ENCODE peak calls at places on chromosomes 5 and 9, in five cellular contexts. One of them, this sample, is unnamed.

GRCh38 chr5:6448622-6449464 is at the start of gene UBE2QL1:
- DNase-seq in adrenal gland: no peak
- DNase-seq in right atrium auricular region: no peak
- DNase-seq in heart left ventricle: no peak
- DNase-seq in colonic mucosa: no peak
- DNase-seq in this sample: no peak

GRCh38 chr9:61667559-61668121 is 477.8 kb downstream of the SPATA31A7 start:
- DNase-seq in adrenal gland: peak; percentile 8
- DNase-seq in colonic mucosa: no peak
- DNase-seq in right atrium auricular region: peak; percentile 50
- DNase-seq in heart left ventricle: no peak
- DNase-seq in this sample: no peak

GRCh38 chr5:147685991-147686390 is 96.5 kb downstream of the JAKMIP2 start:
- DNase-seq in heart left ventricle: no peak
- DNase-seq in right atrium auricular region: no peak
- DNase-seq in adrenal gland: no peak
- DNase-seq in colonic mucosa: no peak
- DNase-seq in this sample: no peak

GRCh38 chr5:24381861-24382460 is 262.8 kb downstream of the CDH10 start:
- DNase-seq in colonic mucosa: no peak
- DNase-seq in right atrium auricular region: no peak
- DNase-seq in adrenal gland: no peak
- DNase-seq in heart left ventricle: no peak
- DNase-seq in this sample: no peak

GRCh38 chr5:134131578-134132350 is 17.3 kb downstream of the TCF7 start:
- DNase-seq in adrenal gland: no peak
- DNase-seq in heart left ventricle: no peak
- DNase-seq in right atrium auricular region: no peak
- DNase-seq in colonic mucosa: no peak
- DNase-seq in this sample: no peak

GRCh38 chr5:50439221-50439620 is 1.9 kb downstream of the EMB start:
- DNase-seq in heart left ventricle: no peak
- DNase-seq in colonic mucosa: no peak
- DNase-seq in right atrium auricular region: no peak
- DNase-seq in adrenal gland: no peak
- DNase-seq in this sample: no peak

GRCh38 chr9:80127920-80128319 is 556.2 kb downstream of the TLE4 start:
- DNase-seq in heart left ventricle: no peak
- DNase-seq in colonic mucosa: no peak
- DNase-seq in right atrium auricular region: no peak
- DNase-seq in adrenal gland: no peak
- DNase-seq in this sample: no peak

GRCh38 chr9:36780186-36780585 is 207.5 kb downstream of the MELK start:
- DNase-seq in heart left ventricle: no peak
- DNase-seq in right atrium auricular region: no peak
- DNase-seq in colonic mucosa: no peak
- DNase-seq in adrenal gland: no peak
- DNase-seq in this sample: no peak

GRCh38 chr9:81976351-81976750 is 12.2 kb upstream of the SPATA31D1 start:
- DNase-seq in colonic mucosa: no peak
- DNase-seq in right atrium auricular region: no peak
- DNase-seq in heart left ventricle: no peak
- DNase-seq in adrenal gland: no peak
- DNase-seq in this sample: no peak

GRCh38 chr5:147310059-147310704 is 75.4 kb downstream of the STK32A start:
- DNase-seq in right atrium auricular region: no peak
- DNase-seq in heart left ventricle: no peak
- DNase-seq in adrenal gland: peak; percentile 89
- DNase-seq in colonic mucosa: peak; percentile 87
- DNase-seq in this sample: no peak

GRCh38 chr5:132641841-132642240 is 16.1 kb upstream of the IL13 start:
- DNase-seq in heart left ventricle: no peak
- DNase-seq in adrenal gland: no peak
- DNase-seq in right atrium auricular region: no peak
- DNase-seq in colonic mucosa: no peak
- DNase-seq in this sample: no peak

GRCh38 chr5:150487199-150488061 is 20.5 kb upstream of the NDST1 start:
- DNase-seq in adrenal gland: no peak
- DNase-seq in colonic mucosa: peak; percentile 59
- DNase-seq in heart left ventricle: peak; percentile 46
- DNase-seq in right atrium auricular region: no peak
- DNase-seq in this sample: no peak

GRCh38 chr9:93958121-93958874 is 3.1 kb upstream of the BARX1 start:
- DNase-seq in heart left ventricle: no peak
- DNase-seq in colonic mucosa: no peak
- DNase-seq in adrenal gland: no peak
- DNase-seq in right atrium auricular region: no peak
- DNase-seq in this sample: no peak

GRCh38 chr9:69250681-69251080 is 74.3 kb upstream of the ENTREP1 start:
- DNase-seq in adrenal gland: no peak
- DNase-seq in heart left ventricle: no peak
- DNase-seq in colonic mucosa: no peak
- DNase-seq in right atrium auricular region: no peak
- DNase-seq in this sample: no peak

GRCh38 chr5:54553659-54554207 is 36.2 kb downstream of the SNX18 start:
- DNase-seq in heart left ventricle: no peak
- DNase-seq in colonic mucosa: no peak
- DNase-seq in right atrium auricular region: no peak
- DNase-seq in adrenal gland: no peak
- DNase-seq in this sample: no peak

GRCh38 chr5:135050244-135050767 is 16.3 kb upstream of the PITX1 start:
- DNase-seq in heart left ventricle: no peak
- DNase-seq in colonic mucosa: no peak
- DNase-seq in right atrium auricular region: no peak
- DNase-seq in adrenal gland: no peak
- DNase-seq in this sample: no peak

GRCh38 chr5:138654281-138654867 is 79.2 kb upstream of the HSPA9 start:
- DNase-seq in heart left ventricle: no peak
- DNase-seq in adrenal gland: no peak
- DNase-seq in colonic mucosa: no peak
- DNase-seq in right atrium auricular region: no peak
- DNase-seq in this sample: peak; percentile 13

GRCh38 chr5:178373711-178374110 is 141.1 kb upstream of the PHYKPL start:
- DNase-seq in colonic mucosa: no peak
- DNase-seq in adrenal gland: no peak
- DNase-seq in right atrium auricular region: no peak
- DNase-seq in heart left ventricle: no peak
- DNase-seq in this sample: no peak

GRCh38 chr5:558326-558725 is 34.1 kb upstream of the SLC9A3 start:
- DNase-seq in right atrium auricular region: no peak
- DNase-seq in adrenal gland: no peak
- DNase-seq in heart left ventricle: no peak
- DNase-seq in colonic mucosa: no peak
- DNase-seq in this sample: no peak

GRCh38 chr5:555058-555623 is 30.9 kb upstream of the SLC9A3 start:
- DNase-seq in adrenal gland: no peak
- DNase-seq in heart left ventricle: no peak
- DNase-seq in colonic mucosa: peak; percentile 41
- DNase-seq in right atrium auricular region: no peak
- DNase-seq in this sample: no peak

GRCh38 chr5:558871-559503 is 34.7 kb upstream of the SLC9A3 start:
- DNase-seq in right atrium auricular region: no peak
- DNase-seq in adrenal gland: no peak
- DNase-seq in colonic mucosa: no peak
- DNase-seq in heart left ventricle: no peak
- DNase-seq in this sample: no peak

GRCh38 chr5:554284-554988 is 30.2 kb upstream of the SLC9A3 start:
- DNase-seq in right atrium auricular region: no peak
- DNase-seq in colonic mucosa: no peak
- DNase-seq in heart left ventricle: no peak
- DNase-seq in adrenal gland: no peak
- DNase-seq in this sample: no peak

GRCh38 chr5:556909-557441 is 32.7 kb upstream of the SLC9A3 start:
- DNase-seq in right atrium auricular region: no peak
- DNase-seq in adrenal gland: no peak
- DNase-seq in colonic mucosa: peak; percentile 59
- DNase-seq in heart left ventricle: no peak
- DNase-seq in this sample: no peak
- H3K4me3 ChIP-seq in right atrium auricular region: no peak overlapping the region
- H3K4me3 ChIP-seq in adrenal gland: no peak overlapping the region
- H3K4me3 ChIP-seq in colonic mucosa: no peak overlapping the region
- H3K4me3 ChIP-seq in heart left ventricle: no peak overlapping the region
- H3K4me3 ChIP-seq in this sample: no peak overlapping the region

GRCh38 chr9:99419099-99419498 is 197.0 kb downstream of the SEC61B start:
- DNase-seq in colonic mucosa: no peak
- DNase-seq in heart left ventricle: no peak
- DNase-seq in adrenal gland: no peak
- DNase-seq in right atrium auricular region: no peak
- DNase-seq in this sample: peak; percentile 34
- H3K27ac ChIP-seq in colonic mucosa: no peak overlapping the region
- H3K27ac ChIP-seq in heart left ventricle: no peak overlapping the region
- H3K27ac ChIP-seq in adrenal gland: no peak overlapping the region
- H3K27ac ChIP-seq in right atrium auricular region: no peak overlapping the region
- H3K27ac ChIP-seq in this sample: no peak overlapping the region

GRCh38 chr9:135464181-135464580 is 15.4 kb upstream of the PPP1R26 start:
- DNase-seq in adrenal gland: no peak
- DNase-seq in colonic mucosa: no peak
- DNase-seq in heart left ventricle: no peak
- DNase-seq in right atrium auricular region: no peak
- DNase-seq in this sample: no peak

GRCh38 chr9:135473972-135474543 is 5.5 kb upstream of the PPP1R26 start:
- DNase-seq in colonic mucosa: no peak
- DNase-seq in right atrium auricular region: no peak
- DNase-seq in adrenal gland: no peak
- DNase-seq in heart left ventricle: no peak
- DNase-seq in this sample: no peak

GRCh38 chr9:135463140-135463539 is 16.4 kb upstream of the PPP1R26 start:
- DNase-seq in heart left ventricle: no peak
- DNase-seq in right atrium auricular region: no peak
- DNase-seq in adrenal gland: no peak
- DNase-seq in colonic mucosa: no peak
- DNase-seq in this sample: no peak

GRCh38 chr9:135471751-135472640 is 7.6 kb upstream of the PPP1R26 start:
- DNase-seq in right atrium auricular region: no peak
- DNase-seq in adrenal gland: no peak
- DNase-seq in heart left ventricle: no peak
- DNase-seq in colonic mucosa: no peak
- DNase-seq in this sample: no peak

DNA sequence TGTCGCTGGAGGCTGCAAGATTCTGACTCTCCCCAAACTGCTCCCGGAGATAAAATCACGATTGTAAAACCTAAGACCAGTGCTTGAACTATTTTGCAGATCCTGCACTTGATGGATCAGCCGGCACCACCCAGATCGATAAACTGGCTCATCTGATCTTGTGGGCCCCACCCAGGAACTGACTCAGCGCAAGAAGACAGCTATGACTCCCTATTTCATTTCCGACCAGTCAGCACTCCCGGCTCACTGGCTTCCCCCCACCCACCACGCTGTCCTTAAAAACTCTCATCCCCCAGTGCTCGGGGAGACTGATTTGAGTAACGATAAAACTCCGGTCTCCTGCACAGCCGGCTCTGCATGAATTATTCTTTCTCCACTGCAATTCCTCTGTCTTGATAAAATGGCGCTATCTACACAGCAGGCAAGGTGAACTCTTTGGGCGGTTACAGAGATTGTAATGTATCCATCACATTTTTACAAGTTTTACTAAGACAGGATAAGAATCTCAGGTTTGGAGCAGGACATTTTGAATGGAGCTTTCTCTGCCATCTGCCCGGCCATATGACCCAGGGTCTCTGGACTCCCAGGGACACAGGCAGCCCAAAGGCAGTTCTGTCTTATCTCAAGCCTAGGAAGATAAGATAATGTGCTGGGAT is 10.6 kb upstream of the PPP1R26 start:
- DNase-seq in adrenal gland: no peak
- DNase-seq in colonic mucosa: no peak
- DNase-seq in heart left ventricle: no peak
- DNase-seq in right atrium auricular region: no peak
- DNase-seq in this sample: no peak
- H3K4me3 ChIP-seq in adrenal gland: peak overlapping the region; percentile 19
- H3K4me3 ChIP-seq in colonic mucosa: no peak overlapping the region
- H3K4me3 ChIP-seq in heart left ventricle: no peak overlapping the region
- H3K4me3 ChIP-seq in right atrium auricular region: no peak overlapping the region
- H3K4me3 ChIP-seq in this sample: peak overlapping the region; percentile 21

GRCh38 chr5:180324633-180324955 is 28.5 kb downstream of the GFPT2 start:
- DNase-seq in right atrium auricular region: no peak
- DNase-seq in adrenal gland: no peak
- DNase-seq in colonic mucosa: no peak
- DNase-seq in heart left ventricle: no peak
- DNase-seq in this sample: no peak
- H3K27ac ChIP-seq in right atrium auricular region: no peak overlapping the region
- H3K27ac ChIP-seq in adrenal gland: no peak overlapping the region
- H3K27ac ChIP-seq in colonic mucosa: no peak overlapping the region
- H3K27ac ChIP-seq in heart left ventricle: no peak overlapping the region
- H3K27ac ChIP-seq in this sample: no peak overlapping the region

GRCh38 chr9:87406545-87407166 is 91.0 kb upstream of the DAPK1 start:
- DNase-seq in adrenal gland: no peak
- DNase-seq in colonic mucosa: no peak
- DNase-seq in right atrium auricular region: no peak
- DNase-seq in heart left ventricle: no peak
- DNase-seq in this sample: no peak

GRCh38 chr9:87401681-87402080 is 96.0 kb upstream of the DAPK1 start:
- DNase-seq in right atrium auricular region: no peak
- DNase-seq in heart left ventricle: no peak
- DNase-seq in adrenal gland: no peak
- DNase-seq in colonic mucosa: no peak
- DNase-seq in this sample: no peak

GRCh38 chr9:87402537-87402936 is 95.1 kb upstream of the DAPK1 start:
- DNase-seq in colonic mucosa: no peak
- DNase-seq in adrenal gland: no peak
- DNase-seq in heart left ventricle: no peak
- DNase-seq in right atrium auricular region: no peak
- DNase-seq in this sample: no peak

GRCh38 chr9:87405677-87406544 is 91.8 kb upstream of the DAPK1 start:
- DNase-seq in heart left ventricle: no peak
- DNase-seq in colonic mucosa: peak; percentile 20
- DNase-seq in adrenal gland: no peak
- DNase-seq in right atrium auricular region: peak; percentile 77
- DNase-seq in this sample: no peak
- H3K4me3 ChIP-seq in heart left ventricle: no peak overlapping the region
- H3K4me3 ChIP-seq in colonic mucosa: no peak overlapping the region
- H3K4me3 ChIP-seq in adrenal gland: no peak overlapping the region
- H3K4me3 ChIP-seq in right atrium auricular region: no peak overlapping the region
- H3K4me3 ChIP-seq in this sample: no peak overlapping the region

DNA sequence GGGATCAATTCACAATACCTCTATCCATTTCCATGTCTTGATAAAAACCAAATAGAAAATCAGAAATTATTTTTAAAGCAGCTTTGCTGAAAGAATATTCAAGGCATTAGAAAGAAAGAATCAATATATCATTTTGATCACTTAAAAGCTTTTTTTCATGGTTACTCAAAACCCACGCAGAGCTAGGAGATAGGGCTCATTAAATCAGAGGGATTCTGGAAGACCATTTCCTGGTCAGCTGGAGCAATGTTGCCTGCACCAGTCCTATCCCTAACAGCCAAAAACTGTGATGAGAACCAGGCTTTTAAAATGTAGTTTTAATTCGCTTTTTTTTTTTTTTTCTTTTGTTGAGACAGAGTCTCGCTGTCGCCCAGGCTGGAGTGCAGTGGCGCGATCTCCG is 72.3 kb downstream of the ARSB start:
- DNase-seq in heart left ventricle: no peak
- DNase-seq in adrenal gland: no peak
- DNase-seq in colonic mucosa: no peak
- DNase-seq in right atrium auricular region: no peak
- DNase-seq in this sample: no peak
- H3K27ac ChIP-seq in heart left ventricle: peak overlapping the region; percentile 32
- H3K27ac ChIP-seq in adrenal gland: no peak overlapping the region
- H3K27ac ChIP-seq in colonic mucosa: no peak overlapping the region
- H3K27ac ChIP-seq in right atrium auricular region: no peak overlapping the region
- H3K27ac ChIP-seq in this sample: no peak overlapping the region

This sample was measured in AG04450.